ENCODE peak calls at places on chromosomes 2 and 18, in nine cellular contexts. B is M059J; Q is T-helper 2 cell; D is activated T-cell treated with anti-CD3 and anti-CD28 coated beads, Interleukin-2, amount 50 U/mL, for 72 hours; L is mesothelial cell of epicardium; I is astrocyte of the spinal cord; C is trophoblast cell; J is left cardiac atrium; V is right lobe of liver. E is an unnamed sample.
A peak's percentile ranks its signal among the peaks of the same experiment; 100 is the strongest.

GRCh38 chr2:104043864-104044263 is 810.1 kb upstream of the POU3F3 start:
- DNase-seq in B (no peak), Q (no peak), D (no peak), L (no peak), I (no peak), C (no peak), J (no peak), V (no peak), E (no peak)

GRCh38 chr2:36476411-36476810 is 120.8 kb downstream of the CRIM1 start:
- DNase-seq in B (peak; percentile 70), Q (no peak), D (no peak), L (no peak), I (no peak), C (no peak), J (no peak), V (no peak), E (no peak)

GRCh38 chr2:140851258-140851657 is 1279.6 kb downstream of the LRP1B start:
- DNase-seq in B (no peak), Q (no peak), D (no peak), L (no peak), I (no peak), C (no peak), J (no peak), V (no peak), E (no peak)

GRCh38 chr2:25228848-25229674 is 60.7 kb upstream of the POMC start:
- DNase-seq in B (peak; percentile 71), Q (peak; percentile 24), D (no peak), L (no peak), I (peak; percentile 70), C (peak; percentile 88), J (peak; percentile 85), V (peak; percentile 64), E (peak; percentile 48)

GRCh38 chr2:188798159-188798558 is 176.0 kb upstream of the COL3A1 start:
- DNase-seq in B (no peak), Q (no peak), D (no peak), L (no peak), I (peak; percentile 40), C (no peak), J (no peak), V (no peak), E (no peak)

GRCh38 chr2:240217431-240218301 is 77.2 kb upstream of the OTOS start:
- DNase-seq in B (no peak), Q (no peak), D (no peak), L (no peak), I (no peak), C (no peak), J (no peak), V (peak; percentile 37), E (no peak)

GRCh38 chr2:120765911-120766757 is 30.5 kb downstream of the GLI2 start:
- DNase-seq in B (peak; percentile 69), Q (no peak), D (no peak), L (no peak), I (peak; percentile 84), C (peak; percentile 46), J (peak; percentile 88), V (peak; percentile 64), E (no peak)

GRCh38 chr2:147182260-147182659 is 662.6 kb upstream of the ACVR2A start:
- DNase-seq in B (peak; percentile 2), Q (no peak), D (peak; percentile 55), L (no peak), I (no peak), C (no peak), J (no peak), V (no peak), E (no peak)

GRCh38 chr2:105754011-105754410 is 9.3 kb downstream of the NCK2 start:
- DNase-seq in B (no peak), Q (peak; percentile 61), D (peak; percentile 71), L (no peak), I (no peak), C (no peak), J (no peak), V (no peak), E (no peak)

GRCh38 chr2:22901471-22901870 is 483.5 kb upstream of the KLHL29 start:
- DNase-seq in B (no peak), Q (no peak), D (no peak), L (no peak), I (no peak), C (no peak), J (no peak), V (no peak), E (no peak)

GRCh38 chr2:10400568-10400977 is 47.6 kb downstream of the ODC1 start:
- DNase-seq in B (no peak), Q (no peak), D (peak; percentile 52), L (no peak), I (no peak), C (peak; percentile 32), J (peak; percentile 53), V (no peak), E (no peak)

GRCh38 chr2:80299672-80300071 is 4.9 kb downstream of the LRRTM1 start:
- DNase-seq in B (no peak), Q (no peak), D (no peak), L (no peak), I (no peak), C (no peak), J (no peak), V (no peak), E (no peak)

GRCh38 chr2:1752751-1753150 is 8.4 kb upstream of the PXDN start:
- DNase-seq in B (no peak), Q (no peak), D (no peak), L (no peak), I (no peak), C (peak; percentile 95), J (no peak), V (no peak), E (no peak)

GRCh38 chr18:10726198-10727068 is 200.6 kb downstream of the NAPG start:
- DNase-seq in B (no peak), Q (no peak), D (no peak), L (no peak), I (no peak), C (no peak), J (no peak), V (peak; percentile 74), E (no peak)